ENCODE peak calls at places on chromosomes 6 and 20, in seven cellular contexts. H, J, L, S, U, C and N are unnamed samples.

GRCh38 chr6:136772685-136773472 is 19.4 kb downstream of the MAP3K5 start:
- DNase-seq in U (no peak), L (no peak), H (no peak), S (no peak), J (no peak), C (no peak), N (no peak)

GRCh38 chr6:87430499-87430898 is 22.7 kb downstream of the CFAP206 start:
- DNase-seq in H (no peak), U (no peak), S (no peak), J (no peak), L (no peak), C (no peak), N (no peak)

GRCh38 chr20:62045118-62045517 is 20.6 kb downstream of the TAF4 start:
- DNase-seq in C (no peak), S (no peak), L (no peak), U (no peak), H (no peak), J (no peak), N (no peak)

GRCh38 chr6:109457596-109457996 is 2.0 kb upstream of the MICAL1 start:
- DNase-seq in U (no peak), L (no peak), J (no peak), S (no peak), C (no peak), H (no peak), N (no peak)

GRCh38 chr6:99349620-99350141 is at the start of gene FAXC:
- DNase-seq in C (no peak), H (no peak), J (no peak), S (peak; percentile 66), L (no peak), U (no peak), N (no peak)

GRCh38 chr6:105677671-105678475 is 275.0 kb upstream of the PREP start:
- DNase-seq in H (no peak), C (no peak), S (no peak), J (no peak), U (no peak), L (no peak), N (no peak)

GRCh38 chr6:107704377-107705013 is 119.6 kb downstream of the SCML4 start:
- DNase-seq in L (no peak), J (no peak), U (no peak), C (no peak), S (peak; percentile 61), H (no peak), N (no peak)

GRCh38 chr20:663315-664090 is 10.5 kb upstream of the SRXN1 start:
- DNase-seq in L (no peak), C (no peak), H (no peak), S (no peak), J (no peak), U (no peak), N (no peak)

GRCh38 chr6:119742188-119742803 is 392.7 kb upstream of the MAN1A1 start:
- DNase-seq in L (no peak), C (no peak), H (no peak), J (peak; percentile 15), U (peak; percentile 33), S (peak; percentile 66), N (no peak)

GRCh38 chr6:164252952-164253351 is 838.4 kb downstream of the QKI start:
- DNase-seq in S (no peak), L (no peak), U (no peak), H (no peak), J (no peak), C (no peak), N (no peak)

GRCh38 chr6:155939253-155939652 is 483.6 kb upstream of the NOX3 start:
- DNase-seq in S (no peak), J (no peak), U (no peak), C (no peak), L (no peak), H (no peak), N (no peak)

GRCh38 chr6:90533615-90534336 is 53.1 kb downstream of the MAP3K7 start:
- DNase-seq in U (no peak), S (no peak), J (no peak), H (no peak), C (no peak), L (no peak), N (no peak)

GRCh38 chr20:32443386-32443974 is 85.3 kb downstream of the ASXL1 start:
- DNase-seq in C (no peak), H (no peak), S (no peak), L (no peak), U (no peak), J (no peak), N (no peak)

GRCh38 chr6:15362274-15363160 is 116.6 kb downstream of the JARID2 start:
- DNase-seq in L (no peak), J (no peak), C (no peak), H (no peak), U (no peak), S (no peak), N (no peak)

GRCh38 chr6:25749837-25750236 is 4.7 kb upstream of the SLC17A4 start:
- DNase-seq in L (no peak), C (no peak), U (no peak), S (no peak), J (no peak), H (no peak), N (no peak)

GRCh38 chr20:60304026-60304590 is 345.9 kb downstream of the CDH26 start:
- DNase-seq in C (no peak), J (no peak), S (no peak), H (no peak), U (no peak), L (no peak), N (no peak)